ENCODE peak calls at places on chromosomes 12 and 14, in six cellular contexts. G is CD8-positive, alpha-beta memory T cell; H is sigmoid colon; L is GM06990; J is suprapubic skin; Y is IMR-90. O is an unnamed sample. For H3K27me3, the result is how much of the 10 kb centered on the place peaks cover.

GRCh38 chr14:93023039-93023438 is 92.7 kb downstream of the ITPK1 start:
- DNase-seq in G (no peak), H (no peak), L (no peak), J (no peak), Y (no peak), O (no peak)

GRCh38 chr12:127628655-127629054 is 638.3 kb upstream of the TMEM132C start:
- DNase-seq in G (no peak), H (no peak), L (no peak), J (no peak), Y (peak), O (no peak)

GRCh38 chr12:131089526-131090253 is 136.0 kb downstream of the ADGRD1 start:
- DNase-seq in G (no peak), H (peak), L (no peak), J (peak), Y (no peak), O (peak)

GRCh38 chr14:89911018-89911919 is 43.3 kb downstream of the EFCAB11 start:
- DNase-seq in G (no peak), H (no peak), L (no peak), J (no peak), Y (peak), O (no peak)

GRCh38 chr12:74412607-74413230 is 124.9 kb upstream of the ATXN7L3B start:
- DNase-seq in G (no peak), H (no peak), L (peak), J (no peak), Y (peak), O (no peak)

GRCh38 chr14:72630374-72630773 is 263.5 kb downstream of the DPF3 start:
- DNase-seq in G (no peak), H (no peak), L (no peak), J (peak), Y (no peak), O (no peak)

GRCh38 chr14:68547305-68548193 is 245.3 kb downstream of the ZFP36L1 start:
- DNase-seq in G (no peak), H (peak), L (no peak), J (no peak), Y (peak), O (no peak)

GRCh38 chr14:48967419-48967818 is 618.8 kb downstream of the RPS29 start:
- DNase-seq in G (no peak), H (no peak), L (no peak), J (no peak), Y (peak), O (no peak)

GRCh38 chr14:102827716-102828115 is 50.5 kb downstream of the TRAF3 start:
- DNase-seq in G (no peak), H (no peak), L (no peak), J (no peak), Y (peak), O (no peak)

GRCh38 chr14:55913324-55914035 is 204.7 kb upstream of the PELI2 start:
- DNase-seq in G (no peak), H (no peak), L (no peak), J (no peak), Y (peak), O (no peak)

GRCh38 chr14:20489093-20489994 is 16.0 kb upstream of the RNASE10 start:
- DNase-seq in G (no peak), H (no peak), L (no peak), J (no peak), Y (peak), O (no peak)

GRCh38 chr12:42482086-42482819 is 107.3 kb downstream of the PRICKLE1 start:
- DNase-seq in G (no peak), H (peak), L (no peak), J (no peak), Y (peak), O (peak)

GRCh38 chr14:35696575-35696974 is 112.5 kb downstream of the RALGAPA1 start:
- DNase-seq in G (no peak), H (no peak), L (no peak), J (no peak), Y (no peak), O (no peak)

GRCh38 chr12:74598819-74599218 is 61.2 kb downstream of the ATXN7L3B start:
- DNase-seq in G (no peak), H (no peak), L (no peak), J (no peak), Y (no peak), O (no peak)

GRCh38 chr12:58233886-58234285 is 292.5 kb downstream of the ATP23 start:
- DNase-seq in G (no peak), H (no peak), L (no peak), J (no peak), Y (no peak), O (no peak)

GRCh38 chr12:102096855-102097254 is 23.1 kb downstream of the NUP37 start:
- DNase-seq in G (no peak), H (no peak), L (no peak), J (no peak), Y (no peak), O (no peak)

GRCh38 chr12:49623142-49623899 is at the start of gene PRPF40B:
- DNase-seq in G (peak), H (peak), L (peak), J (peak), Y (peak), O (peak)

GRCh38 chr12:32390572-32391219 is 8.7 kb upstream of the FGD4 start:
- DNase-seq in G (no peak), H (no peak), L (peak), J (no peak), Y (no peak), O (peak)

GRCh38 chr12:31000751-31001150 is 72.9 kb upstream of the DDX11 start:
- DNase-seq in G (no peak), H (no peak), L (no peak), J (no peak), Y (peak), O (no peak)

GRCh38 chr14:89351364-89351957 is 65.6 kb downstream of the FOXN3 start:
- DNase-seq in G (no peak), H (no peak), L (peak), J (no peak), Y (peak), O (peak)

GRCh38 chr12:94873368-94874085 is 130.0 kb downstream of the NDUFA12 start:
- DNase-seq in G (no peak), H (no peak), L (peak), J (no peak), Y (no peak), O (no peak)

GRCh38 chr14:57403521-57403864 is 13.1 kb downstream of the NAA30 start:
- DNase-seq in G (no peak), H (no peak), L (no peak), J (no peak), Y (no peak), O (no peak)

GRCh38 chr14:67491741-67492504 is 3.4 kb upstream of the TMEM229B start:
- DNase-seq in G (no peak), H (no peak), L (no peak), J (no peak), Y (no peak), O (no peak)

GRCh38 chr12:115398311-115398781 is 714.4 kb upstream of the TBX3 start:
- DNase-seq in G (no peak), H (no peak), L (no peak), J (no peak), Y (no peak), O (no peak)

GRCh38 chr14:95319312-95320075 is at the start of gene CLMN:
- DNase-seq in G (no peak), H (no peak), L (peak), J (no peak), Y (peak), O (peak)

GRCh38 chr12:104478396-104479140 is 21.8 kb downstream of the CHST11 start:
- DNase-seq in G (peak), H (no peak), L (peak), J (no peak), Y (no peak), O (peak)

GRCh38 chr12:49866859-49867579 is 24.1 kb upstream of the BCDIN3D start:
- DNase-seq in G (peak), H (peak), L (no peak), J (peak), Y (peak), O (peak)

GRCh38 chr14:20668969-20669368 is 15.4 kb upstream of the RNASE4 start:
- DNase-seq in G (no peak), H (no peak), L (no peak), J (no peak), Y (no peak), O (no peak)

GRCh38 chr14:48430805-48431204 is 755.4 kb upstream of the MDGA2 start:
- DNase-seq in G (no peak), H (no peak), L (no peak), J (no peak), Y (no peak), O (no peak)

GRCh38 chr12:55073043-55074022 is 52.9 kb upstream of the OR9K2 start:
- DNase-seq in G (peak), H (peak), L (no peak), J (peak), Y (peak), O (peak)

DNA sequence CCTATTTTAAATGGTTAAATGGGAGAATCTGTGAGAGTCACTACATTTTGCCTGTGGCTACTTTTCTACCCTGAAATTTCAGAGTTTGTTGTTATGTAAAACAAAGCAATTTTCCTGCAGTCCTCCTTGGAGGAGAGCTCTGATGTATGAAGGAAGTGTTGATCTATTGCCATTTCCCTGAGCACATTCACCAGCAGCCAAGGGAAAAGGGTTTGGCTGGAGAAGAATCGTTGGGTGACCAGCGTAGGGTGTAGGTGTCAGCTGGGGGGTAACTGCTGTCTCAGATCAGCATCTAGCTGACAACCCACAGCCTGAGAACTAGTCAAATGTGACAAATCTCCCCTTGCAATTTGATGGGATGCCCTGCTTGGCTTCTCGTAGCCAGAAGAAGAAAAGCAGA is 230.5 kb downstream of the PDZRN4 start:
- DNase-seq in G (no peak), H (no peak), L (no peak), J (no peak), Y (no peak), O (no peak)
- H3K4me3 ChIP-seq in G (no peak), H (no peak), L (no peak), J (no peak), Y (no peak), O (no peak)

GRCh38 chr12:6375269-6376078 is at the start of gene SCNN1A:
- DNase-seq in G (no peak), H (peak), L (no peak), J (no peak), Y (no peak), O (peak)

GRCh38 chr12:6378709-6379427 is 3.5 kb upstream of the SCNN1A start:
- DNase-seq in G (no peak), H (peak), L (no peak), J (no peak), Y (no peak), O (peak)

GRCh38 chr12:6376965-6377666 is 1.8 kb upstream of the SCNN1A start:
- DNase-seq in G (no peak), H (no peak), L (no peak), J (no peak), Y (no peak), O (no peak)

GRCh38 chr12:6376079-6376941 is 947 bp upstream of the SCNN1A start:
- DNase-seq in G (no peak), H (peak), L (no peak), J (no peak), Y (peak), O (peak)

DNA sequence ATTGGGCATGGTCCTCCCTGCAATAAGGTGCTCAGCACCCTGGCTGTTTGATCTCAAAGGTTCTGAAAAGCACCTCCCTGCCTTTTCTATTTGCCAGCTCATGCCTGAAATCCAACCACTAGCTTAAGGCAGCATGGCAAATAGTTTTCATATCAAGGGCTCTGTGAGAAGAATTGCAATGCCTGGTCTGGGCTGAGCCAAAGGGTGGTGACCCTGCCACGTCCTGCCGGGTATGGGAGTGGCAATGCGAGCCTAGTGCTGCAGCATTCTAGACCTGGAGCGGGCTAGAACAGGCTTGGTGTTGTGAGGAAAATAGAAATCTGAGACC is 2.3 kb upstream of the SCNN1A start:
- DNase-seq in G (no peak), H (peak), L (no peak), J (no peak), Y (no peak), O (peak)
- H3K27me3 ChIP-seq in G (under half), H (under half), L (under half), J (under half), Y (under half), O (under half)

GRCh38 chr12:118101051-118101450 is 2.8 kb downstream of the VSIG10 start:
- DNase-seq in G (no peak), H (no peak), L (no peak), J (no peak), Y (no peak), O (no peak)
- H3K4me3 ChIP-seq in G (no peak), H (no peak), L (no peak), J (no peak), Y (no peak), O (no peak)

GRCh38 chr12:117359029-117359845 is 2.2 kb downstream of the NOS1 start:
- DNase-seq in G (no peak), H (no peak), L (no peak), J (no peak), Y (no peak), O (no peak)
- H3K27me3 ChIP-seq in G (under half), H (under half), L (under half), J (half or more), Y (under half), O (half or more)

GRCh38 chr14:29580763-29581162 is 346.9 kb downstream of the PRKD1 start:
- DNase-seq in G (no peak), H (no peak), L (no peak), J (no peak), Y (no peak), O (no peak)

GRCh38 chr14:29587046-29587445 is 340.6 kb downstream of the PRKD1 start:
- DNase-seq in G (no peak), H (no peak), L (no peak), J (no peak), Y (no peak), O (no peak)

GRCh38 chr14:29587761-29588160 is 339.9 kb downstream of the PRKD1 start:
- DNase-seq in G (no peak), H (no peak), L (no peak), J (no peak), Y (no peak), O (no peak)

DNA sequence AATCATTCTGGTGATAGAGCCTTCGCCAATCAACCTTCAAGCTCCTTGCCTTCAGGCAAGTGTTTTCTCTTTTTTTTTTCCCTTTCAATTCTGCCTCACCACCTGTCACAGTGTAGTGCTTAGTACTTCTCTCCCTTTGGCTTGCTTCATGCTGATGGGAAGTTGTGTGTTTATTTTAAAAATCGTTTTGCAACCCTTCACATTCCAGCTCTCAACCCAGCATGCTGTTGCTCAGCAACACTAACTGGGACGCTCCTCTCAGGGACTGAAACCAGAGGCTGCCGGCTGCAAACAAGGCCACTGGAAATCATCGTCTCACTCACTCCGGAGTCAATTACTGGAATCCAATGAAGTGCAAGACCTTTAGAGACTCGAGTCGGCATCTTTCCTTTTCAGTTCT is 342.7 kb downstream of the PRKD1 start:
- DNase-seq in G (no peak), H (peak), L (no peak), J (no peak), Y (peak), O (peak)
- H3K4me3 ChIP-seq in G (no peak), H (no peak), L (no peak), J (no peak), Y (no peak), O (no peak)

O was measured in lower lobe of right lung.